ENCODE peak calls at places on chromosomes 13 and 19, in ten cellular contexts. K, F, R, J, L, P, E, I, X and Q are unnamed samples.

GRCh38 chr13:100986571-100986970 is 312.0 kb upstream of the TMTC4 start:
- DNase-seq in K (no peak), E (no peak), J (no peak), I (no peak), X (no peak), P (no peak), L (no peak), R (no peak), F (no peak), Q (no peak)

GRCh38 chr13:26605845-26606244 is 48.4 kb downstream of the WASF3 start:
- DNase-seq in R (no peak), P (no peak), X (no peak), L (no peak), I (no peak), K (no peak), J (no peak), E (no peak), F (no peak), Q (no peak)

GRCh38 chr19:51750381-51751124 is 1.1 kb downstream of the FPR1 start:
- DNase-seq in I (no peak), J (no peak), X (no peak), E (peak; percentile 84), F (no peak), L (no peak), R (peak; percentile 56), P (no peak), K (no peak), Q (no peak)

GRCh38 chr13:77377016-77377415 is 50.1 kb upstream of the MYCBP2 start:
- DNase-seq in X (no peak), R (no peak), J (no peak), F (no peak), P (no peak), K (no peak), I (no peak), L (no peak), E (no peak), Q (no peak)

GRCh38 chr19:28319918-28320317 is 893.0 kb downstream of the UQCRFS1 start:
- DNase-seq in I (no peak), J (no peak), F (no peak), E (no peak), P (no peak), L (no peak), K (no peak), X (no peak), R (no peak), Q (no peak)

GRCh38 chr19:16463341-16463990 is 8.3 kb downstream of the EPS15L1 start:
- DNase-seq in L (no peak), R (no peak), X (no peak), K (no peak), E (no peak), F (no peak), I (no peak), J (no peak), P (no peak), Q (no peak)

GRCh38 chr13:109500146-109500773 is 286.1 kb downstream of the IRS2 start:
- DNase-seq in J (no peak), E (peak; percentile 31), K (no peak), P (no peak), L (no peak), R (no peak), I (no peak), F (no peak), X (no peak), Q (no peak)

GRCh38 chr19:18587561-18587960 is 1.0 kb upstream of the REX1BD start:
- DNase-seq in L (no peak), F (no peak), R (no peak), J (no peak), I (no peak), X (no peak), K (no peak), E (no peak), P (no peak), Q (peak; percentile 28)

GRCh38 chr19:14632286-14632685 is 42.4 kb downstream of the ADGRE3 start:
- DNase-seq in R (peak; percentile 66), L (no peak), I (peak; percentile 18), P (no peak), K (no peak), X (no peak), J (no peak), E (peak; percentile 49), F (no peak), Q (peak; percentile 20)